ENCODE peak calls at places on chromosomes 1 and 21, in ten cellular contexts. Q, T, W, Z, U, S, V, Y, K and J are unnamed samples.
A peak's percentile ranks its signal among the peaks of the same experiment; 100 is the strongest.

GRCh38 chr1:91697322-91698260 is 188.4 kb downstream of the TGFBR3 start:
- DNase-seq in T (peak; percentile 19), S (no peak), Y (no peak), W (peak; percentile 21), Z (peak; percentile 58), V (no peak), Q (no peak), U (peak; percentile 47), K (peak; percentile 59), J (no peak)

GRCh38 chr1:157403608-157404007 is 148.7 kb downstream of the FCRL5 start:
- DNase-seq in W (no peak), Y (no peak), Z (no peak), K (no peak), T (no peak), Q (no peak), U (no peak), V (no peak), S (no peak), J (no peak)

GRCh38 chr1:27049607-27050006 is 37.0 kb upstream of the TENT5B start:
- DNase-seq in W (no peak), T (no peak), V (no peak), Z (no peak), U (no peak), K (no peak), S (no peak), Y (no peak), Q (no peak), J (no peak)

GRCh38 chr1:40856116-40856515 is 6.0 kb downstream of the CITED4 start:
- DNase-seq in T (no peak), V (no peak), Y (no peak), S (no peak), W (no peak), Z (no peak), U (no peak), K (no peak), Q (no peak), J (no peak)

GRCh38 chr21:45258476-45258875 is 29.2 kb downstream of the POFUT2 start:
- DNase-seq in V (no peak), K (no peak), W (no peak), Y (no peak), S (peak; percentile 66), Q (no peak), Z (no peak), T (no peak), U (peak; percentile 38), J (peak; percentile 7)

GRCh38 chr1:169999357-169999756 is 75.1 kb downstream of the KIFAP3 start:
- DNase-seq in T (no peak), Z (no peak), U (peak; percentile 95), K (no peak), Q (no peak), S (no peak), Y (peak; percentile 34), V (no peak), W (no peak), J (no peak)

GRCh38 chr1:2180297-2181245 is 14.0 kb downstream of the FAAP20 start:
- DNase-seq in Q (no peak), V (no peak), Z (no peak), Y (no peak), K (no peak), T (no peak), W (no peak), U (peak; percentile 50), S (no peak), J (no peak)

GRCh38 chr1:57341721-57342120 is 82.1 kb downstream of the DAB1 start:
- DNase-seq in Q (no peak), K (no peak), Y (no peak), S (no peak), T (no peak), W (no peak), V (no peak), U (no peak), Z (no peak), J (no peak)

GRCh38 chr1:94805912-94806311 is 14.2 kb upstream of the SLC44A3 start:
- DNase-seq in S (no peak), V (peak; percentile 46), Q (peak; percentile 57), T (peak; percentile 30), Z (peak; percentile 54), Y (peak; percentile 73), W (peak; percentile 22), U (peak; percentile 65), K (peak; percentile 35), J (peak; percentile 27)

GRCh38 chr1:240866724-240867123 is 254.8 kb upstream of the GREM2 start:
- DNase-seq in Z (no peak), V (no peak), T (no peak), Y (no peak), K (no peak), U (no peak), Q (no peak), W (no peak), S (no peak), J (no peak)

GRCh38 chr1:203211812-203212211 is 17.7 kb downstream of the CHIT1 start:
- DNase-seq in Y (no peak), Q (no peak), Z (no peak), K (no peak), W (no peak), U (no peak), V (no peak), T (no peak), S (no peak), J (no peak)

GRCh38 chr1:93330196-93330595 is 15.5 kb upstream of the DR1 start:
- DNase-seq in V (no peak), U (no peak), K (no peak), Q (no peak), S (no peak), W (no peak), Z (no peak), T (no peak), Y (no peak), J (no peak)

GRCh38 chr1:25030674-25031589 is 100.9 kb upstream of the RUNX3 start:
- DNase-seq in T (peak; percentile 76), Q (no peak), Z (peak; percentile 73), Y (no peak), W (peak; percentile 64), V (peak; percentile 85), U (peak; percentile 67), S (peak; percentile 44), K (no peak), J (peak; percentile 56)

GRCh38 chr1:179781962-179782361 is 38.9 kb downstream of the FAM163A start:
- DNase-seq in W (no peak), Z (no peak), Y (no peak), Q (peak; percentile 59), T (no peak), S (no peak), U (peak; percentile 17), K (no peak), V (no peak), J (no peak)

GRCh38 chr1:6783956-6784559 is 1.2 kb upstream of the CAMTA1 start:
- DNase-seq in Z (no peak), U (no peak), Q (no peak), S (no peak), K (peak; percentile 53), Y (no peak), V (no peak), T (no peak), W (no peak), J (no peak)

GRCh38 chr21:33937931-33938339 is 22.3 kb upstream of the ATP5PO start:
- DNase-seq in Q (no peak), W (no peak), V (no peak), Y (no peak), Z (no peak), S (no peak), T (no peak), K (peak; percentile 15), U (no peak), J (no peak)

GRCh38 chr1:7230121-7230895 is 445.1 kb downstream of the CAMTA1 start:
- DNase-seq in W (no peak), K (no peak), S (peak; percentile 42), Q (no peak), U (no peak), Z (no peak), V (no peak), Y (no peak), T (no peak), J (no peak)

GRCh38 chr1:224632921-224633321 is 16.8 kb downstream of the CNIH3 start:
- DNase-seq in W (no peak), Q (no peak), T (no peak), K (no peak), Z (no peak), U (peak; percentile 67), V (no peak), Y (no peak), S (no peak), J (no peak)

GRCh38 chr1:57421366-57421765 is 2.5 kb downstream of the DAB1 start:
- DNase-seq in Y (no peak), U (no peak), K (no peak), V (no peak), Z (no peak), T (no peak), S (no peak), Q (no peak), W (no peak), J (no peak)

GRCh38 chr1:57072775-57073174 is 107.0 kb upstream of the C8B start:
- DNase-seq in S (no peak), W (no peak), T (no peak), K (no peak), Q (no peak), Y (no peak), V (no peak), U (no peak), Z (no peak), J (no peak)

GRCh38 chr1:186295980-186296379 is 79.1 kb downstream of the TPR start:
- DNase-seq in T (no peak), W (no peak), Z (no peak), K (no peak), Q (no peak), S (no peak), U (peak; percentile 6), Y (no peak), V (no peak), J (no peak)

GRCh38 chr1:48026275-48026674 is 29.1 kb upstream of the TRABD2B start:
- DNase-seq in K (no peak), Q (no peak), Y (no peak), T (no peak), V (no peak), U (no peak), W (no peak), S (no peak), Z (no peak), J (no peak)

GRCh38 chr1:43239484-43239883 is 30.3 kb upstream of the TMEM125 start:
- DNase-seq in U (no peak), W (no peak), Q (no peak), V (no peak), Z (peak; percentile 78), S (no peak), Y (no peak), K (no peak), T (no peak), J (no peak)

GRCh38 chr1:116777831-116778830 is 23.9 kb downstream of the CD2 start:
- DNase-seq in V (no peak), Y (no peak), Z (no peak), W (no peak), S (no peak), K (no peak), Q (no peak), T (no peak), U (peak; percentile 69), J (no peak)

GRCh38 chr1:8671313-8671917 is 146.0 kb downstream of the RERE start:
- DNase-seq in U (peak; percentile 76), K (peak; percentile 19), S (no peak), T (no peak), Q (no peak), Y (peak; percentile 80), W (no peak), Z (peak; percentile 44), V (no peak), J (no peak)

GRCh38 chr1:44514673-44515072 is 109.6 kb downstream of the RNF220 start:
- DNase-seq in V (no peak), K (no peak), Q (no peak), T (no peak), W (no peak), S (no peak), U (no peak), Y (no peak), Z (no peak), J (no peak)

GRCh38 chr1:208595745-208596144 is 351.6 kb upstream of the PLXNA2 start:
- DNase-seq in U (peak; percentile 92), T (no peak), Z (no peak), W (no peak), S (no peak), K (no peak), Y (no peak), V (no peak), Q (no peak), J (no peak)

GRCh38 chr1:95115708-95116137 is 1.4 kb upstream of the TLCD4 start:
- DNase-seq in W (no peak), K (no peak), T (no peak), Y (no peak), S (no peak), Z (no peak), Q (no peak), V (no peak), U (no peak), J (no peak)